ENCODE peak calls at places on chromosomes 1 and 21, in four cellular contexts. One of them, this sample, is unnamed.

GRCh38 chr1:225772323-225772768 is 5.3 kb upstream of the SRP9 start:
- DNase-seq in neural progenitor cell: peak
- DNase-seq in fibroblast of mammary gland: peak
- DNase-seq in pancreas: peak
- DNase-seq in this sample: peak

GRCh38 chr1:209368864-209369598 is 214.5 kb upstream of the CAMK1G start:
- DNase-seq in neural progenitor cell: no peak
- DNase-seq in fibroblast of mammary gland: peak
- DNase-seq in pancreas: no peak
- DNase-seq in this sample: no peak

GRCh38 chr1:165875171-165875570 is 47.8 kb downstream of the UCK2 start:
- DNase-seq in neural progenitor cell: no peak
- DNase-seq in fibroblast of mammary gland: no peak
- DNase-seq in pancreas: no peak
- DNase-seq in this sample: no peak

GRCh38 chr1:1517973-1518620 is 6.1 kb downstream of the ATAD3A start:
- DNase-seq in neural progenitor cell: no peak
- DNase-seq in fibroblast of mammary gland: no peak
- DNase-seq in pancreas: peak
- DNase-seq in this sample: no peak

GRCh38 chr1:109112056-109112651 is 1.8 kb upstream of the ELAPOR1 start:
- DNase-seq in neural progenitor cell: no peak
- DNase-seq in fibroblast of mammary gland: peak
- DNase-seq in pancreas: no peak
- DNase-seq in this sample: no peak

GRCh38 chr1:165481820-165482532 is 37.0 kb upstream of the RXRG start:
- DNase-seq in neural progenitor cell: no peak
- DNase-seq in fibroblast of mammary gland: peak
- DNase-seq in pancreas: no peak
- DNase-seq in this sample: peak

GRCh38 chr1:100581096-100581705 is 43.3 kb downstream of the GPR88 start:
- DNase-seq in neural progenitor cell: no peak
- DNase-seq in fibroblast of mammary gland: peak
- DNase-seq in pancreas: no peak
- DNase-seq in this sample: no peak

GRCh38 chr21:37915941-37916794 is at the start of gene KCNJ6:
- DNase-seq in neural progenitor cell: peak
- DNase-seq in fibroblast of mammary gland: peak
- DNase-seq in pancreas: no peak
- DNase-seq in this sample: no peak

GRCh38 chr1:63874278-63874880 is 100.6 kb downstream of the ROR1 start:
- DNase-seq in neural progenitor cell: no peak
- DNase-seq in fibroblast of mammary gland: peak
- DNase-seq in pancreas: no peak
- DNase-seq in this sample: no peak

GRCh38 chr1:29508458-29509107 is 272.3 kb downstream of the PTPRU start:
- DNase-seq in neural progenitor cell: no peak
- DNase-seq in fibroblast of mammary gland: no peak
- DNase-seq in pancreas: no peak
- DNase-seq in this sample: peak

GRCh38 chr1:197907846-197908616 is 5.6 kb downstream of the C1orf53 start:
- DNase-seq in neural progenitor cell: no peak
- DNase-seq in fibroblast of mammary gland: no peak
- DNase-seq in pancreas: no peak
- DNase-seq in this sample: no peak

GRCh38 chr1:211172657-211173056 is 38.7 kb upstream of the KCNH1 start:
- DNase-seq in neural progenitor cell: no peak
- DNase-seq in fibroblast of mammary gland: no peak
- DNase-seq in pancreas: no peak
- DNase-seq in this sample: no peak

GRCh38 chr1:28864695-28865094 is 49.7 kb upstream of the EPB41 start:
- DNase-seq in neural progenitor cell: no peak
- DNase-seq in fibroblast of mammary gland: no peak
- DNase-seq in pancreas: no peak
- DNase-seq in this sample: no peak

GRCh38 chr1:210700511-210700910 is 371.8 kb downstream of the HHAT start:
- DNase-seq in neural progenitor cell: no peak
- DNase-seq in fibroblast of mammary gland: no peak
- DNase-seq in pancreas: no peak
- DNase-seq in this sample: no peak

GRCh38 chr1:111739222-111739983 is at the start of gene INKA2:
- DNase-seq in neural progenitor cell: peak
- DNase-seq in fibroblast of mammary gland: peak
- DNase-seq in pancreas: peak
- DNase-seq in this sample: peak

GRCh38 chr1:114310771-114311251 is 157.1 kb upstream of the SYT6 start:
- DNase-seq in neural progenitor cell: no peak
- DNase-seq in fibroblast of mammary gland: peak
- DNase-seq in pancreas: no peak
- DNase-seq in this sample: no peak

GRCh38 chr1:1304331-1305299 is 3.1 kb downstream of the ACAP3 start:
- DNase-seq in neural progenitor cell: peak
- DNase-seq in fibroblast of mammary gland: peak
- DNase-seq in pancreas: no peak
- DNase-seq in this sample: peak

GRCh38 chr21:33273044-33273443 is 6.9 kb downstream of the IL10RB start:
- DNase-seq in neural progenitor cell: no peak
- DNase-seq in fibroblast of mammary gland: no peak
- DNase-seq in pancreas: no peak
- DNase-seq in this sample: no peak

GRCh38 chr1:215131291-215131690 is 48.8 kb downstream of the KCNK2 start:
- DNase-seq in neural progenitor cell: no peak
- DNase-seq in fibroblast of mammary gland: no peak
- DNase-seq in pancreas: no peak
- DNase-seq in this sample: no peak

GRCh38 chr1:159429074-159429861 is 2.7 kb upstream of the OR10J4 start:
- DNase-seq in neural progenitor cell: no peak
- DNase-seq in fibroblast of mammary gland: peak
- DNase-seq in pancreas: no peak
- DNase-seq in this sample: no peak

GRCh38 chr1:228022571-228023293 is 15.9 kb downstream of the WNT3A start:
- DNase-seq in neural progenitor cell: no peak
- DNase-seq in fibroblast of mammary gland: no peak
- DNase-seq in pancreas: no peak
- DNase-seq in this sample: no peak

GRCh38 chr1:111203681-111204210 is 3.3 kb upstream of the DENND2D start:
- DNase-seq in neural progenitor cell: no peak
- DNase-seq in fibroblast of mammary gland: peak
- DNase-seq in pancreas: peak
- DNase-seq in this sample: peak

GRCh38 chr1:108816049-108816882 is 40.6 kb downstream of the AKNAD1 start:
- DNase-seq in neural progenitor cell: peak
- DNase-seq in fibroblast of mammary gland: peak
- DNase-seq in pancreas: peak
- DNase-seq in this sample: peak

GRCh38 chr21:45132841-45133573 is 58.6 kb downstream of the ADARB1 start:
- DNase-seq in neural progenitor cell: no peak
- DNase-seq in fibroblast of mammary gland: no peak
- DNase-seq in pancreas: no peak
- DNase-seq in this sample: no peak

GRCh38 chr1:234825498-234826176 is 215.7 kb upstream of the IRF2BP2 start:
- DNase-seq in neural progenitor cell: no peak
- DNase-seq in fibroblast of mammary gland: no peak
- DNase-seq in pancreas: no peak
- DNase-seq in this sample: no peak

GRCh38 chr1:243264718-243265117 is 8.9 kb downstream of the SDCCAG8 start:
- DNase-seq in neural progenitor cell: no peak
- DNase-seq in fibroblast of mammary gland: peak
- DNase-seq in pancreas: no peak
- DNase-seq in this sample: no peak

GRCh38 chr1:44049839-44050238 is 18.6 kb upstream of the SLC6A9 start:
- DNase-seq in neural progenitor cell: no peak
- DNase-seq in fibroblast of mammary gland: peak
- DNase-seq in pancreas: no peak
- DNase-seq in this sample: no peak

GRCh38 chr1:21293537-21294265 is 3.4 kb upstream of the ECE1 start:
- DNase-seq in neural progenitor cell: no peak
- DNase-seq in fibroblast of mammary gland: no peak
- DNase-seq in pancreas: peak
- DNase-seq in this sample: no peak

GRCh38 chr1:202145325-202146140 is 996 bp upstream of the ARL8A start:
- DNase-seq in neural progenitor cell: no peak
- DNase-seq in fibroblast of mammary gland: no peak
- DNase-seq in pancreas: no peak
- DNase-seq in this sample: no peak

GRCh38 chr1:220113136-220113695 is 19.3 kb downstream of the IARS2 start:
- DNase-seq in neural progenitor cell: peak
- DNase-seq in fibroblast of mammary gland: peak
- DNase-seq in pancreas: no peak
- DNase-seq in this sample: no peak

DNA sequence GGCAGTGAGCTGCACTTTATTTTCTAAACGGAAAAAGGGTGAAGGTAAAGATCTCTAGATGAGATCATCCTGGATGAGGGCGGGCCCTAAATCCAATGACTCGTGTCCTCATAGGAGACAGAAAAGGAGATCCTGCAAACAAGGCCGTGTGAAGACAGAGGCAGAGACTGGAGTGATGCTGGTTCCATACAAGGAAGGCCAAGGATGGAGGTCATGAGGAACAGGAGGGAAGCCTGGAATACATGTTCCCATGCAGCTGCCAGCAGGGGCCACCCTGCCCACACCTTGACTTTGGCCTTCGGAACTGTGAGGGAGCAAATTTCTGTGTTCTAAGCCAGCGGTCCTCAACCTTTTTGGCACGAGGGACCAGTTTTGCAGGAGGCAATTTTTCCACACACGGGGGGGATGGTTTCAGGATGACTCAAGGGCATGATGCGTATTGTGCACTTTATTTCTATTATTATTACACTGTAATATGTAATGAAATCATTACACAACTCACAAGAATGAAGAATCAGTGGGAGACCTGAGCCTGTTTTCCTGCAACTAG is 94.3 kb downstream of the PSMG1 start:
- DNase-seq in neural progenitor cell: no peak
- DNase-seq in fibroblast of mammary gland: peak
- DNase-seq in pancreas: no peak
- DNase-seq in this sample: no peak
- TF ChIP-seq CTCF in neural progenitor cell: no peak
- TF ChIP-seq CTCF in fibroblast of mammary gland: no peak
- TF ChIP-seq CTCF in pancreas: no peak
- TF ChIP-seq CTCF in this sample: no peak

DNA sequence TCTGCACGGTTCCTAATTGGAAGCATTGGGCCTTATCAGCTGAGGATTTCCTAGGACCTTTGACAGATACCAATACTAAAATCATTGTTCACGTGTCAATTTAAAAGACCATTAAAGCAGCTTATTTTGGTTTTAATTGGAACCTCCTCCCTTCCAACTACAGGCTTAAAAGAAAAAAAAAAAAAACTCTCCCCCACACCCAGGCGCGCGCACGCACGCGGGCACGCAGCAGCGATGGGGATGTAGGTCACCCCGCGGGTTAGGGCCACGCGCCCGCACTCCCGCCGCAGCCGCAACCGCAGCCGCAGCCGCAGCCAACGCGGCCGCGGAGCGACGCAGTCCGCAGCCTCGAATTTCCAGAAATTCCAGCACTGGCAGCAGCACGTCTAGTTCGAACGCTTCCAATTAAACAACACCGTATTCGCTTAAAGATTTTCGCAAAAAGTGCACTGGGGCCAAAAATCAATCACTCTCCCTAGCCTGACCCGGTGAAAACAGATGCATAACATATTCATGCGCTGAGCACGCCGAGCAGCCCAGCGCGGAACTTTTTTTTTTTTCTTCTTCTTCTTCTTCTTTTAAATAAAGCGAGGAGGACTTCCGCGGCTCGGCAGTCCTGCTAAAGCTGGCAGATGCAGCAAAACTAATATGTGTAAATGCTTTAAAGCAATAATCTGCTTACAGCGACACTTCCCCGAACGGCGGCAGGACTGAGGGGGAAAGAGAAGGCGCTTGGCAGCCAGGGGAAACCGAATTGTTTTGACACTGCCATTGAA is 13.3 kb upstream of the BARHL2 start:
- DNase-seq in neural progenitor cell: peak
- DNase-seq in fibroblast of mammary gland: no peak
- DNase-seq in pancreas: no peak
- DNase-seq in this sample: no peak
- TF ChIP-seq CTCF in neural progenitor cell: no peak
- TF ChIP-seq CTCF in fibroblast of mammary gland: no peak
- TF ChIP-seq CTCF in pancreas: no peak
- TF ChIP-seq CTCF in this sample: no peak

GRCh38 chr1:70487910-70488665 is 77.0 kb downstream of the CTH start:
- DNase-seq in neural progenitor cell: peak
- DNase-seq in fibroblast of mammary gland: peak
- DNase-seq in pancreas: no peak
- DNase-seq in this sample: no peak
- TF ChIP-seq CTCF in neural progenitor cell: peak
- TF ChIP-seq CTCF in fibroblast of mammary gland: peak
- TF ChIP-seq CTCF in pancreas: peak
- TF ChIP-seq CTCF in this sample: no peak

GRCh38 chr1:168112673-168113305 is 23.9 kb downstream of the GPR161 start:
- DNase-seq in neural progenitor cell: no peak
- DNase-seq in fibroblast of mammary gland: peak
- DNase-seq in pancreas: no peak
- DNase-seq in this sample: no peak

GRCh38 chr1:168105846-168106245 is 30.9 kb downstream of the GPR161 start:
- DNase-seq in neural progenitor cell: no peak
- DNase-seq in fibroblast of mammary gland: no peak
- DNase-seq in pancreas: no peak
- DNase-seq in this sample: no peak

GRCh38 chr1:168106274-168106673 is 30.5 kb downstream of the GPR161 start:
- DNase-seq in neural progenitor cell: no peak
- DNase-seq in fibroblast of mammary gland: no peak
- DNase-seq in pancreas: no peak
- DNase-seq in this sample: no peak

GRCh38 chr1:168114845-168115244 is 21.9 kb downstream of the GPR161 start:
- DNase-seq in neural progenitor cell: no peak
- DNase-seq in fibroblast of mammary gland: no peak
- DNase-seq in pancreas: no peak
- DNase-seq in this sample: no peak

GRCh38 chr1:168110896-168111545 is 25.7 kb downstream of the GPR161 start:
- DNase-seq in neural progenitor cell: peak
- DNase-seq in fibroblast of mammary gland: peak
- DNase-seq in pancreas: no peak
- DNase-seq in this sample: no peak
- TF ChIP-seq CTCF in neural progenitor cell: no peak
- TF ChIP-seq CTCF in fibroblast of mammary gland: no peak
- TF ChIP-seq CTCF in pancreas: no peak
- TF ChIP-seq CTCF in this sample: no peak

This sample was measured in lung.